ENCODE peak calls at places on chromosomes 2 and 18, in four cellular contexts. G is PC-9, W is GM13976, E is upper lobe of left lung. C is an unnamed sample.

GRCh38 chr2:202377308-202377736 is 1.2 kb downstream of the BMPR2 start:
- DNase-seq in E (peak), W (peak), G (no peak), C (no peak)

GRCh38 chr2:188931361-188931760 is 42.8 kb upstream of the COL3A1 start:
- DNase-seq in W (no peak), G (no peak), E (no peak), C (no peak)

GRCh38 chr2:210370562-210370961 is 55.6 kb upstream of the MYL1 start:
- DNase-seq in G (no peak), E (no peak), W (no peak), C (no peak)

GRCh38 chr2:103823847-103824246 is 1030.1 kb upstream of the POU3F3 start:
- DNase-seq in E (no peak), W (no peak), G (peak), C (no peak)

GRCh38 chr18:8800041-8800441 is 94.7 kb downstream of the MTCL1 start:
- DNase-seq in G (no peak), E (no peak), W (no peak), C (no peak)

GRCh38 chr2:206275274-206276160 is 1.1 kb downstream of the ZDBF2 start:
- DNase-seq in W (peak), E (no peak), G (peak), C (peak)

GRCh38 chr18:12741351-12741750 is 38.5 kb downstream of the PSMG2 start:
- DNase-seq in W (no peak), E (no peak), G (peak), C (no peak)

GRCh38 chr2:237876518-237876917 is 17.1 kb downstream of the RAMP1 start:
- DNase-seq in G (no peak), E (no peak), W (no peak), C (no peak)

GRCh38 chr18:50578651-50579050 is 18.8 kb downstream of the MAPK4 start:
- DNase-seq in E (no peak), G (peak), W (no peak), C (no peak)

GRCh38 chr2:134410831-134411231 is 157.0 kb downstream of the MGAT5 start:
- DNase-seq in W (no peak), G (no peak), E (no peak), C (no peak)

GRCh38 chr2:240631561-240632290 is 6.4 kb downstream of the GPR35 start:
- DNase-seq in E (no peak), G (no peak), W (no peak), C (no peak)

GRCh38 chr2:241857041-241857541 is 1.6 kb downstream of the PDCD1 start:
- DNase-seq in E (no peak), W (no peak), G (no peak), C (no peak)

DNA sequence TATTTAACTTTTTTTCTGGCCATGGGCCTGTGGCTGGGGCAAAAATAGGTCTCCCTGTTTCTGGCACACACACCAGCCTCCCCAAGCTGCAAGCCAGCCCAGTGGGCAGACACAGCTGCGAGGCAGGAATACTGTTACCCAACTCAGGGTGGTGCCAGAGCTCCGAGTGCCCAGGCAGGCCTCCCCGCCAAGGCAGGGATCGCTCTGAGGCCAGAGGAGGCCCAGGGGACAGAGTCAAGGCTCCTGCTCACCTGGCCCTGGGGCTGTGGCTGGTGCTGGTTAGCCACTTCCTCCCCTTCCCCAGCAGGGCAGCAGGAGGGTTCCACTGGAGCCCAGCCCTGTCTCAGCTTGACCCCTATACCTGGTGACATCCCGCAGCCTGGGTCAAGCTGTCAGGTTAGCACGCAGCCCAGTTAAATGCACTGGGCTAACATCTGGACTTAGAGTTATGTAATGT is 67.1 kb upstream of the EPAS1 start:
- DNase-seq in E (peak), G (no peak), W (no peak), C (no peak)
- TF ChIP-seq CTCF in E (peak), G (no peak), W (no peak), C (peak)

GRCh38 chr2:96209729-96210085 is 1.1 kb upstream of the STARD7 start:
- DNase-seq in E (no peak), G (no peak), W (no peak), C (no peak)

GRCh38 chr2:96212336-96212735 is 3.7 kb upstream of the STARD7 start:
- DNase-seq in W (no peak), E (no peak), G (no peak), C (no peak)

GRCh38 chr2:96214554-96214953 is 5.9 kb upstream of the STARD7 start:
- DNase-seq in W (no peak), G (no peak), E (no peak), C (no peak)

GRCh38 chr2:96209011-96209728 is 543 bp upstream of the STARD7 start:
- DNase-seq in W (no peak), G (no peak), E (no peak), C (no peak)

DNA sequence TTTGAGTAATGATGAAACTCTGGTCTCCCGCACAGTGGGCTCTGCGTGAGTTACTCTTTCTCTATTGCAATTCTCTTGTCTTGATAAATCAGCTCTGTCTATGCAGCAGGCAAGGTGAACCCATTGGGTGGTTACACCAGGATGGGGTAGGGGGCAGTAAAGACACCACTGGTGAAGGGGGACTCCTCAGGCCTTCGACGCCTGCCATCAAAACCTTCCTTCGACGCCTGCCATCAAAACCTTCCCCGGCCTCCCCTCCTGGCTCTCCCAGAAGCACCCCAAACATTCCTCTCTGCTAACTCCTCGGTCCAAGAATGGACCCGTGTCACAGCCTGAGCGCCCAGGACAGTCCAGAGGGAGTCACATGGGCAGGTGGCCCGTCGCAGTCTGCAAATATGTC is 4.8 kb upstream of the STARD7 start:
- DNase-seq in G (no peak), W (no peak), E (no peak), C (no peak)
- TF ChIP-seq CTCF in G (no peak), W (no peak), E (no peak), C (no peak)

DNA sequence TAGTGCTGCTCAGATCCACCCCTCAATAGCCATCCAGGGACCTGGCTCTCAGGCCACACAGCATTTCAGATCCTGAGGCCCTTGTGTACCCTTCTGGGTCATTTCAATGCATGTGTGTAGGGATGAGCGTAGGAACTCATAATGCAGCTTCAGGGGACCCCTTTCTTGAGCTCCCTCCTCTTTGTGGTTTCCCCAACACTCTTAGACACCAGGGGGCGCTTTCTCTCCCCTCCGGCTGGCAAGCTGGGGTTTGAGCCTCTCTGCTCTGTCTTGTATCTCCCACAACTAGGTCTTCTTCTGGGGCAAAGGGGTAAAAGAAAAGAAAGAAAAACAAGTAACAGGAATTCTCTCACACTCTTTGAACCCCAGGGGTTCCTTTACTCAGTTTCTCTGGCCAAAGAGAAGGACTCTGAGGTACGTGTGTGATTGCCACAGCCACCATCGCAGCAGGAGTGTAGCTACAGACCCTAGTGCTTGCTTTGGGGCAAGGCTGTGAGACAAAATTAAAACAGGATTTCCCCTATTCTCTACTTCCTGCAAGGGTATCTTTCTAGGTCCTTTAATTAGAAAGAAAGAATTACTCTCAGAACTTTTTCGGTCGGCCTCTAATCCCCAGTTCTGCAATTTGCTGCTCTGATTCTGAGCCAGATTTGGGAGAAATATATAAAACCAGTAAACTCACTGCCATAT is 38.0 kb downstream of the CABYR start:
- DNase-seq in G (no peak), W (peak), E (peak), C (peak)
- TF ChIP-seq CTCF in G (peak), W (peak), E (peak), C (peak)

GRCh38 chr2:19600506-19600905 is 242.1 kb upstream of the OSR1 start:
- DNase-seq in W (no peak), G (no peak), E (no peak), C (no peak)
- TF ChIP-seq CTCF in W (no peak), G (no peak), E (no peak), C (no peak)

GRCh38 chr2:191401287-191401686 is 156.1 kb downstream of the MYO1B start:
- DNase-seq in W (no peak), G (no peak), E (no peak), C (no peak)
- TF ChIP-seq CTCF in W (no peak), G (no peak), E (no peak), C (no peak)

DNA sequence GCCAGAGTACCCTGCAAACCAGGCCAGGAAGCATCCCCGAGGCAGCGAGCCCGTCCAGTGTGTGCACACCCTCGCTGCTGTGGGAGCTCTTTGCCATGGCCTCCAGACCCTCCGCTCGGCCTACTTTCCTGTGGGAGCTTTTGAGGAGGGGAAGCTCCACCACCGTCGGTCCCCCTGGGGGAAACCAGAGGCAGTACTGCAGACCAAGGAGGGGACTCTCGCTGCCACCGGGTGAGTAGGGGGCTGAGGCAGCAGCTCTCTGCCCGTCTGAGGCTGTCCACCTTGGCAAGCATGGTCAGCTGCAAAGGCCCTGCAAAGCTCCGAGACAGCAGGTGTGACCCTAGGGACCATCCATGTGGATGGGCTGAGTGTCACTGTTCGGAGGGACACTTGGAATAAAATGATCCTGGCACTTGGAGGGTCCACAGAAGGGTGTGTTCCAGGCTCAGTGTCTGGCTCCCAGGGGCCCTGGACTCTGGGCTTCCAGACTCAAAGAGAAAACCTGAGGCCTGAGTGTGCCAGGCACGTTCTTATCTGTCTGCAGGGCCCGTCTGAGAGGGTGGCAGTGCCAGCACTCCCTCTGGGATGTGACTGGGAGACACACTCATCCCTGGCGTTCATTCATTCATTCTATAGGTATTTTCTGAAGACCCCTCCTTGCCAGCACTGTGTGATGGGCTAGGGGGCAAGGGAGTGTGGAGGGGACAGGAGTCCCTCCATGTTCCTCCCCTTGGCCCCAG is 282.8 kb upstream of the HS6ST1 start:
- DNase-seq in G (no peak), E (peak), W (no peak), C (no peak)
- TF ChIP-seq CTCF in G (no peak), E (no peak), W (no peak), C (no peak)

DNA sequence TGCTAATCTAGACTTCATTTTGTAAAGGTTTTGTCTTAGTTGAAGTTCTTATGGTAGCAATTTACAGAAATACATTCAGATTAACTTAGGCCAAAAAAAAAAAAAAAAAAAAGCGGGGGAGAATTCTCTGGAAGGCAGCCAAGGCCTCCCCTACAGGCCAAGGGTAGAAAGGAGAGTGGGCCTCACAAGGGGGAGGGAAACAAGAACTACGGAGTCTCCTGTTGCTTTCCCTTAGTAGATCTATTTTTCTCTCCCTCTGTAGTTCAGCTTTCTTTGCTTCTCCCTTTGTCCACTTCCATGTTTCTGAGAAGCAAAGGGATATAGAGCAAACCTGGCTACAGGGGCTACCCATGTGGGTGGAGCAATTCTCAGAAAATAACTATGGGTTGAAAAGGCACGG is 2.4 kb upstream of the STK11IP start:
- DNase-seq in W (no peak), G (no peak), E (no peak), C (no peak)
- TF ChIP-seq CTCF in W (no peak), G (no peak), E (no peak), C (peak)

GRCh38 chr2:33126552-33126951 is 179.8 kb downstream of the LTBP1 start:
- DNase-seq in W (no peak), G (no peak), E (no peak), C (no peak)
- TF ChIP-seq CTCF in W (no peak), G (no peak), E (no peak), C (no peak)

C was measured in GM12864.